ENCODE peak calls at places on chromosomes 13 and 19, in ten cellular contexts. H is lower lobe of right lung, E is SK-N-SH, A is HCT116, U is cardiac muscle cell, F is psoas muscle, Q is OCI-LY7, B is stomach, D is A549, V is heart right ventricle. C is an unnamed sample.

GRCh38 chr19:2097330-2098327 is 914 bp downstream of the IZUMO4 start:
- DNase-seq in F (no peak), D (no peak), V (no peak), A (no peak), H (no peak), B (no peak), Q (peak; percentile 23), U (no peak), E (no peak), C (no peak)

GRCh38 chr19:5192568-5192967 is 148.0 kb downstream of the PTPRS start:
- DNase-seq in A (no peak), E (no peak), F (no peak), B (no peak), V (no peak), Q (no peak), U (no peak), D (no peak), H (no peak), C (no peak)

GRCh38 chr13:76293751-76294150 is 592.5 kb downstream of the KCTD12 start:
- DNase-seq in D (peak; percentile 0), B (no peak), H (no peak), U (no peak), V (no peak), Q (no peak), E (no peak), F (no peak), A (no peak), C (no peak)

GRCh38 chr19:21317821-21318220 is 11.4 kb downstream of the ZNF708 start:
- DNase-seq in F (no peak), U (no peak), A (no peak), E (no peak), D (no peak), H (no peak), B (no peak), Q (no peak), V (no peak), C (no peak)

GRCh38 chr19:48400018-48400742 is 6.7 kb downstream of the GRIN2D start:
- DNase-seq in F (peak; percentile 52), Q (no peak), B (peak; percentile 61), D (peak; percentile 80), H (peak; percentile 62), U (peak; percentile 58), V (peak; percentile 62), E (peak; percentile 65), A (peak; percentile 54), C (peak; percentile 81)

GRCh38 chr19:54448037-54448773 is 794 bp upstream of the LENG8 start:
- DNase-seq in B (no peak), H (peak; percentile 74), D (peak; percentile 71), Q (peak; percentile 22), F (peak; percentile 57), U (peak; percentile 69), A (no peak), V (no peak), E (peak; percentile 74), C (peak; percentile 60)

GRCh38 chr19:7360393-7360984 is 11.8 kb downstream of the ARHGEF18 start:
- DNase-seq in D (no peak), H (no peak), F (no peak), U (no peak), A (no peak), V (no peak), B (no peak), E (no peak), Q (no peak), C (no peak)

GRCh38 chr19:41999071-41999877 is 5.2 kb upstream of the ATP1A3 start:
- DNase-seq in E (peak; percentile 10), U (peak; percentile 17), D (no peak), H (no peak), F (no peak), A (no peak), Q (no peak), B (no peak), V (no peak), C (no peak)

GRCh38 chr13:40124648-40125045 is 469.2 kb downstream of the COG6 start:
- DNase-seq in F (no peak), V (no peak), U (no peak), E (no peak), B (no peak), H (no peak), Q (no peak), A (no peak), D (no peak), C (no peak)

GRCh38 chr13:96779691-96780090 is 214.6 kb downstream of the OXGR1 start:
- DNase-seq in A (no peak), F (no peak), V (no peak), E (no peak), B (no peak), H (no peak), U (no peak), Q (no peak), D (no peak), C (no peak)

GRCh38 chr13:53411443-53411842 is 382.8 kb downstream of the OLFM4 start:
- DNase-seq in A (no peak), H (no peak), V (no peak), U (no peak), E (peak; percentile 45), F (no peak), Q (no peak), D (no peak), B (no peak), C (no peak)

GRCh38 chr13:110463876-110464510 is 97.5 kb downstream of the RAB20 start:
- DNase-seq in H (peak; percentile 29), B (no peak), U (no peak), V (no peak), Q (no peak), E (no peak), F (no peak), D (no peak), A (no peak), C (no peak)

GRCh38 chr13:88925954-88926353 is 1254.8 kb downstream of the SLITRK5 start:
- DNase-seq in U (no peak), D (no peak), Q (no peak), A (no peak), B (no peak), H (no peak), V (no peak), E (no peak), F (no peak), C (no peak)

GRCh38 chr19:47106819-47107200 is 6.8 kb downstream of the ZC3H4 start:
- DNase-seq in E (no peak), U (no peak), A (no peak), V (no peak), H (no peak), F (no peak), Q (no peak), D (no peak), B (no peak), C (peak; percentile 33)

DNA sequence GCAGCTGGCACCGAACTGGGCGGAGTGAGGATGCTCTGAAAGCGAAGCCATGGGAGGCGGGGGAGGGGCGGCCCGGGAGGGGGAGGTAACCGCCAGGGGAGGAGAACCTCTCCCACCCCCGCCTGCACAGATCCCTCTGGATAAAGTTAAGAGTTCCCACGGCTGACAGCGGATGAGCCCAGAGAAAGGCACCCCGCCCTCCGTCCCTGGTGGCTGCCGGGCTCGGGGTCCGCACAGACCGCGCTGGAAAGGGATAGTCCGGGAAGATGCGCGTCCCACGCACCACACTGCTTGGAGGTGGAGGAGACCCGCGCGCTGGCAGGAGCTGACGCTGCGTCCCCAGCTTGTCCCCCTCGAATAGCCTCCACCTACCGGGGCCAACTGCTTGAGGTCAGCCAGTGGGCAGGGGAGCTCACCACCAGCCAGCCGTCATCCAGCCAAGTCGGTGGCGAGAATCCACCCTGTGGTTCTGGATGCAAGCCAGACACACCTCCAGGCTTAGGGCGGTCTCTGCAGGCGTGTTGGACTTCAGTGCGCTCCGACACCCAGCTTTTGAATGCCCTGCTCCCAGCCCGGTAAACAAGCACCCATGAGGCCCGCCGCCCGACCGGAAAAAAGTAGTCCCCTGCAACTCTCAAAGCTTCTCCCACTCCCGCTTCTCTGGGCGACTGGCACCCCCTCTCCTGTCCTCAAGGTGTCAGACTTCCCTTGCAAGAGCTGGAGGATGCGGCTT is at the start of gene TRPC4:
- DNase-seq in H (peak; percentile 41), V (peak; percentile 33), A (no peak), E (peak; percentile 33), F (peak; percentile 19), U (peak; percentile 59), D (peak; percentile 1), Q (no peak), B (peak; percentile 31), C (peak; percentile 74)
- H3K4me3 ChIP-seq in H (peak within 1 kb of the TSS; percentile 48), V (peak within 1 kb of the TSS; percentile 37), A (no peak within 1 kb of the TSS), E (peak within 1 kb of the TSS; percentile 57), F (peak within 1 kb of the TSS; percentile 58), U (peak within 1 kb of the TSS; percentile 44), D (peak within 1 kb of the TSS; percentile 33), Q (no peak within 1 kb of the TSS), B (peak within 1 kb of the TSS; percentile 58), C (peak within 1 kb of the TSS; percentile 70)

DNA sequence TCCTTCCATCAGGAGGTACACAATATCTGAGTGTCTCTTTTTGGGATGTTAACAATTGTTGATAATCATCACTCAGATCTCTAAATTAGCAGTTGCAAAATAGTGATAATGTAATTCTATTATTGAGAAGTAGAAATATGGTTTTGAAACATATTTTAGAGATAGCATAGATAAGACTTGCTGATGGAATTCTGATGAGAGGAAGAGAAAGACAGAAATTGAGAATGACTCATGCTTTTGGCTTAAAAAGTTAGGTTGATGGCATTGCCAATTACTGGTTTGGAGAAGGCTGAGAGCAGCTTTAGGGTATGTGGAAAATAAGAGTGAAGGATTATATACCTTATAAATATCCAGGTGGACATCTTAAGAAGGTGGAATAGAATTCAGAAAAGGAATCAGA is 106.4 kb upstream of the EDNRB start:
- DNase-seq in H (no peak), U (no peak), V (no peak), A (no peak), D (no peak), E (no peak), B (no peak), Q (no peak), F (no peak), C (no peak)
- TF ChIP-seq CTCF in H (no peak), U (no peak), V (no peak), A (no peak), D (no peak), E (no peak), B (no peak), Q (no peak), F (no peak), C (no peak)

GRCh38 chr19:43524922-43525835 is 1.8 kb downstream of the ETHE1 start:
- DNase-seq in B (peak; percentile 65), Q (no peak), F (peak; percentile 41), A (peak; percentile 57), U (peak; percentile 54), E (no peak), D (peak; percentile 71), H (peak; percentile 76), V (peak; percentile 43), C (peak; percentile 22)
- H3K4me3 ChIP-seq in B (peak overlapping the region; percentile 96), Q (no peak overlapping the region), F (peak overlapping the region; percentile 94), A (peak overlapping the region; percentile 87), U (peak overlapping the region; percentile 82), E (peak overlapping the region; percentile 97), D (peak overlapping the region; percentile 90), H (peak overlapping the region; percentile 72), V (peak overlapping the region; percentile 94), C (peak overlapping the region; percentile 84)

DNA sequence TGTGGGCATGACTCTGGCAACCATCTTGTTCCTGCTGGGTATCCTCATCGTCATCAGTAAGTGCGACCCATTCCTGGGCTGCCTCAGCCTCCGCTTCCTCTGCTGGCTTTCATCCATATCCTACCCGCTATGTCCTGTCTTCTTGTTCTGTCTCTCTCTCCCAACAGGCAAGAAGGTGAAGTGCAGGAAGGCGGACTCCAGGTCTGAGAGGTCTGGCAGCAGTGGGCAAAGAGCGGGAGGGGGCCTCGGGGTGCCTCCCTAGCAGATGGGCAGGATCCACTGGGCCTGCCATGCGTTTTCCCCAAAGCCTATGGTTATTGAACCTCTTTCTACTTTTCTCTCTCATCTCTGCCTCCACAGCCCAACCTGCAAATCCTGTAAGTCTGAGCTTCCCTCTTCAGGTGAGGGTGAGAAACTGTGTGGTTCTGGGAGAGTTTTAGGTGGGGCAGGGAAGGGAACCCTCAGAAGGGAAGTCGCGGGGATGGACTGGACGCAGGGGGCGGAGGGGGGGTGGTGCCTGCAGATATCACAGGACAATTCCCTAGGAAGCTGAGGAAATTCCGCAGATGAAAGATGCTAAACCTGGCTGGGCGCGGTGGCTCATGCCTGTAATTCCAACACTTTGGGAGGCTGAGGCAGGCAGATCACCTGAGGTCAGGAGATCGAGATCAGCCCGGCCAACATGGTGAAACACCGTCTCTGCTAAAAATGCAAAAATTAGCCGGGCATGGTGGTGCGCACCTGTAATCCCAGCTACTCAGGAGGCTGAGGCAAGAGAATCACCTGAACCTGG is 3.1 kb upstream of the FXYD5 start:
- DNase-seq in H (no peak), E (no peak), D (no peak), U (no peak), A (no peak), F (no peak), B (no peak), Q (no peak), V (no peak), C (no peak)
- TF ChIP-seq CTCF in H (no peak), E (no peak), D (no peak), U (no peak), A (peak; percentile 13), F (no peak), B (no peak), Q (no peak), V (no peak), C (no peak)

C was measured in astrocyte of the spinal cord.